ENCODE peak calls at places on chromosomes 13 and 19, in five cellular contexts. F is right lobe of liver, J is heart right ventricle, O is astrocyte, V is neural progenitor cell. I is an unnamed sample. For H3K36me3, the result is how much of the 10 kb centered on the place peaks cover.

GRCh38 chr19:44111910-44112463 is 1.2 kb upstream of the ZNF225 start:
- DNase-seq in F (no peak), J (no peak), O (peak), V (peak), I (no peak)

GRCh38 chr13:30341815-30342570 is 34.6 kb upstream of the KATNAL1 start:
- DNase-seq in F (peak), J (peak), O (peak), V (no peak), I (peak)

GRCh38 chr13:54383604-54384003 is 1355.0 kb downstream of the OLFM4 start:
- DNase-seq in F (no peak), J (no peak), O (no peak), V (peak), I (no peak)

GRCh38 chr13:94433055-94433947 is 46.2 kb downstream of the DCT start:
- DNase-seq in F (no peak), J (no peak), O (no peak), V (peak), I (no peak)

GRCh38 chr13:95099541-95099940 is 201.7 kb downstream of the ABCC4 start:
- DNase-seq in F (no peak), J (no peak), O (peak), V (no peak), I (no peak)

GRCh38 chr13:50378513-50378970 is 363.3 kb downstream of the KCNRG start:
- DNase-seq in F (no peak), J (no peak), O (no peak), V (no peak), I (no peak)

GRCh38 chr19:45161715-45162463 is 1.1 kb upstream of the NKPD1 start:
- DNase-seq in F (peak), J (peak), O (no peak), V (peak), I (no peak)

GRCh38 chr13:47039106-47039505 is 142.3 kb upstream of the HTR2A start:
- DNase-seq in F (no peak), J (no peak), O (peak), V (no peak), I (no peak)

GRCh38 chr19:1445932-1446712 is 3.8 kb upstream of the APC2 start:
- DNase-seq in F (no peak), J (no peak), O (no peak), V (peak), I (no peak)

DNA sequence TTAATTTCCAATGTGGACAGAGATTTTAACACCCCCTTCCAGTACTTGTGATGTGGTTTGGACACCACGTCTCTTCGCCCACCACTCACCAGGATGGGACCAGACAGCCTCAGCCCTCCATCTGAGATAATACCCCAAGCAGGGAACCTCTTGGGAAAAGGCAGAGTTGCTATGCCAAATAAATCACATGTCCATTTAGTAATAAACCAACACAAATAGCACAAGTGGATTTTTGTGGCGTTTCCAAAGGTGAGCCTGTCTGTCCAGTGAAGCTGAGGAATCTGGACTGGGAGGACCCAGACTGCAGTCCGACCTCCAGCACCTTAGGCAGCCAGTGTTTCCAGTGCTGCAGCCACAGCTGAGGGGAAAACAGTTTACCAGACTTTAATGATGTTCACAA is 34.1 kb upstream of the GAS6 start:
- DNase-seq in F (no peak), J (no peak), O (peak), V (no peak), I (no peak)
- H3K4me3 ChIP-seq in F (no peak), J (no peak), O (no peak), V (no peak), I (no peak)

GRCh38 chr13:42048625-42049453 is at the start of gene DGKH:
- DNase-seq in F (peak), J (peak), O (peak), V (peak), I (peak)
- TF ChIP-seq CTCF in F (peak), J (peak), O (no peak), V (peak), I (no peak)

GRCh38 chr19:19324059-19324755 is 3.6 kb downstream of the MAU2 start:
- DNase-seq in F (no peak), J (no peak), O (no peak), V (no peak), I (no peak)

GRCh38 chr19:19329199-19329598 is 8.6 kb downstream of the MAU2 start:
- DNase-seq in F (no peak), J (no peak), O (no peak), V (no peak), I (no peak)

GRCh38 chr19:19327672-19328071 is 7.0 kb downstream of the MAU2 start:
- DNase-seq in F (no peak), J (no peak), O (no peak), V (no peak), I (no peak)
- H3K36me3 ChIP-seq in F (under half), J (half or more), O (under half), V (under half), I (under half)

DNA sequence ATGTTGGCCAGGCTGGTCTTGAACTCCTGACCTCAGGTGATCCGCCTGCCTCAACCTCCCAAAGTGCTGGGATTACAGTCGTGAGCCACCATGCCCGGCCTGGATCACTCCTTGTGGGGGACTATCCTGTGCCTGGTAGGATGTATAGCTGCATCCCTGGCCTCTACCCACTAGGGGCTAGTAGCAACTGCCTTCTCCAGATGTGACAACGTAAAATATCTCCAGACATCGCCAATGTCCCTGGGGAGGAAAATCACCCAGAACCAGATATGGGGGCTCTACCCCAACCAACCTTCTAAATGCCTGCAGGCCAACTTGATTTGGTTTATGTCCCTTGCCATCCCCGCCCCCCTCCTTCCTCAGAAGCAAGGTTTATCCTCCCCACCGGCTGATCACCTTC is 12.7 kb downstream of the TM6SF2 start:
- DNase-seq in F (no peak), J (no peak), O (no peak), V (no peak), I (no peak)
- H3K4me3 ChIP-seq in F (no peak), J (no peak), O (no peak), V (no peak), I (no peak)

I was measured in body of pancreas.